ENCODE peak calls at places on chromosome 20, in ten cellular contexts. One of them, this sample, is unnamed.

GRCh38 chr20:32157611-32158010 is 48.1 kb downstream of the TM9SF4 start:
- DNase-seq in ovary: no peak
- DNase-seq in esophagus muscularis mucosa: no peak
- DNase-seq in spleen: peak
- DNase-seq in tibial nerve: no peak
- DNase-seq in esophagus squamous epithelium: no peak
- DNase-seq in heart left ventricle: no peak
- DNase-seq in IMR-90: no peak
- DNase-seq in A549: no peak
- DNase-seq in stomach: no peak
- DNase-seq in this sample: no peak

GRCh38 chr20:41476013-41476441 is 109.4 kb upstream of the EMILIN3 start:
- DNase-seq in A549: no peak
- DNase-seq in tibial nerve: peak
- DNase-seq in stomach: peak
- DNase-seq in heart left ventricle: peak
- DNase-seq in spleen: no peak
- DNase-seq in esophagus squamous epithelium: no peak
- DNase-seq in esophagus muscularis mucosa: no peak
- DNase-seq in ovary: peak
- DNase-seq in IMR-90: peak
- DNase-seq in this sample: peak

GRCh38 chr20:62808211-62808865 is 3.7 kb downstream of the OGFR start:
- DNase-seq in A549: peak
- DNase-seq in tibial nerve: peak
- DNase-seq in spleen: peak
- DNase-seq in stomach: peak
- DNase-seq in esophagus muscularis mucosa: no peak
- DNase-seq in esophagus squamous epithelium: no peak
- DNase-seq in heart left ventricle: peak
- DNase-seq in IMR-90: peak
- DNase-seq in ovary: peak
- DNase-seq in this sample: peak

GRCh38 chr20:3846378-3846739 is 275 bp upstream of the MAVS start:
- DNase-seq in esophagus muscularis mucosa: no peak
- DNase-seq in A549: no peak
- DNase-seq in IMR-90: no peak
- DNase-seq in stomach: no peak
- DNase-seq in heart left ventricle: peak
- DNase-seq in tibial nerve: no peak
- DNase-seq in ovary: no peak
- DNase-seq in esophagus squamous epithelium: no peak
- DNase-seq in spleen: no peak
- DNase-seq in this sample: no peak

GRCh38 chr20:35743693-35744491 is 1.8 kb upstream of the RBM39 start:
- DNase-seq in heart left ventricle: no peak
- DNase-seq in spleen: peak
- DNase-seq in A549: no peak
- DNase-seq in IMR-90: peak
- DNase-seq in ovary: peak
- DNase-seq in esophagus squamous epithelium: no peak
- DNase-seq in tibial nerve: no peak
- DNase-seq in esophagus muscularis mucosa: no peak
- DNase-seq in stomach: no peak
- DNase-seq in this sample: no peak

GRCh38 chr20:6700563-6701328 is 66.7 kb upstream of the BMP2 start:
- DNase-seq in ovary: no peak
- DNase-seq in esophagus squamous epithelium: no peak
- DNase-seq in A549: no peak
- DNase-seq in stomach: no peak
- DNase-seq in IMR-90: no peak
- DNase-seq in spleen: peak
- DNase-seq in heart left ventricle: peak
- DNase-seq in tibial nerve: peak
- DNase-seq in esophagus muscularis mucosa: peak
- DNase-seq in this sample: no peak

GRCh38 chr20:62587757-62588402 is 54.4 kb upstream of the SLCO4A1 start:
- DNase-seq in IMR-90: no peak
- DNase-seq in A549: no peak
- DNase-seq in esophagus muscularis mucosa: no peak
- DNase-seq in esophagus squamous epithelium: no peak
- DNase-seq in ovary: no peak
- DNase-seq in stomach: no peak
- DNase-seq in tibial nerve: no peak
- DNase-seq in spleen: no peak
- DNase-seq in heart left ventricle: no peak
- DNase-seq in this sample: no peak

GRCh38 chr20:18705490-18705889 is 108.1 kb upstream of the SCP2D1 start:
- DNase-seq in heart left ventricle: no peak
- DNase-seq in ovary: no peak
- DNase-seq in esophagus muscularis mucosa: no peak
- DNase-seq in esophagus squamous epithelium: no peak
- DNase-seq in stomach: no peak
- DNase-seq in tibial nerve: no peak
- DNase-seq in A549: no peak
- DNase-seq in spleen: no peak
- DNase-seq in IMR-90: peak
- DNase-seq in this sample: no peak

GRCh38 chr20:20225325-20225724 is 142.6 kb upstream of the INSM1 start:
- DNase-seq in tibial nerve: no peak
- DNase-seq in stomach: no peak
- DNase-seq in IMR-90: no peak
- DNase-seq in esophagus squamous epithelium: no peak
- DNase-seq in esophagus muscularis mucosa: no peak
- DNase-seq in ovary: no peak
- DNase-seq in spleen: no peak
- DNase-seq in A549: no peak
- DNase-seq in heart left ventricle: no peak
- DNase-seq in this sample: no peak

GRCh38 chr20:18628330-18628941 is 40.6 kb downstream of the DTD1 start:
- DNase-seq in stomach: peak
- DNase-seq in ovary: no peak
- DNase-seq in spleen: no peak
- DNase-seq in tibial nerve: no peak
- DNase-seq in esophagus muscularis mucosa: no peak
- DNase-seq in esophagus squamous epithelium: no peak
- DNase-seq in IMR-90: no peak
- DNase-seq in heart left ventricle: no peak
- DNase-seq in A549: peak
- DNase-seq in this sample: peak

GRCh38 chr20:50195524-50196120 is 5.0 kb downstream of the CEBPB start:
- DNase-seq in esophagus muscularis mucosa: no peak
- DNase-seq in tibial nerve: no peak
- DNase-seq in heart left ventricle: no peak
- DNase-seq in esophagus squamous epithelium: no peak
- DNase-seq in A549: no peak
- DNase-seq in stomach: no peak
- DNase-seq in ovary: no peak
- DNase-seq in IMR-90: peak
- DNase-seq in spleen: no peak
- DNase-seq in this sample: no peak

GRCh38 chr20:17615645-17616479 is 46.0 kb downstream of the DSTN start:
- DNase-seq in tibial nerve: no peak
- DNase-seq in ovary: peak
- DNase-seq in esophagus squamous epithelium: no peak
- DNase-seq in stomach: peak
- DNase-seq in heart left ventricle: peak
- DNase-seq in A549: no peak
- DNase-seq in IMR-90: no peak
- DNase-seq in esophagus muscularis mucosa: no peak
- DNase-seq in spleen: peak
- DNase-seq in this sample: no peak

GRCh38 chr20:35451295-35451694 is 4.1 kb upstream of the CEP250 start:
- DNase-seq in IMR-90: no peak
- DNase-seq in heart left ventricle: no peak
- DNase-seq in ovary: no peak
- DNase-seq in esophagus muscularis mucosa: no peak
- DNase-seq in stomach: no peak
- DNase-seq in tibial nerve: no peak
- DNase-seq in A549: no peak
- DNase-seq in spleen: no peak
- DNase-seq in esophagus squamous epithelium: no peak
- DNase-seq in this sample: no peak

GRCh38 chr20:61459705-61460104 is 207.6 kb downstream of the CDH4 start:
- DNase-seq in heart left ventricle: no peak
- DNase-seq in ovary: no peak
- DNase-seq in spleen: no peak
- DNase-seq in esophagus squamous epithelium: no peak
- DNase-seq in stomach: no peak
- DNase-seq in tibial nerve: no peak
- DNase-seq in A549: no peak
- DNase-seq in IMR-90: no peak
- DNase-seq in esophagus muscularis mucosa: no peak
- DNase-seq in this sample: no peak
- H3K4me3 ChIP-seq in heart left ventricle: no peak
- H3K4me3 ChIP-seq in ovary: no peak
- H3K4me3 ChIP-seq in spleen: no peak
- H3K4me3 ChIP-seq in esophagus squamous epithelium: no peak
- H3K4me3 ChIP-seq in stomach: no peak
- H3K4me3 ChIP-seq in tibial nerve: no peak
- H3K4me3 ChIP-seq in A549: no peak
- H3K4me3 ChIP-seq in IMR-90: no peak
- H3K4me3 ChIP-seq in esophagus muscularis mucosa: no peak
- H3K4me3 ChIP-seq in this sample: no peak

GRCh38 chr20:58891686-58892125 is 39.2 kb downstream of the GNAS start:
- DNase-seq in heart left ventricle: peak
- DNase-seq in stomach: peak
- DNase-seq in esophagus muscularis mucosa: no peak
- DNase-seq in A549: peak
- DNase-seq in IMR-90: no peak
- DNase-seq in ovary: peak
- DNase-seq in tibial nerve: no peak
- DNase-seq in esophagus squamous epithelium: no peak
- DNase-seq in spleen: no peak
- DNase-seq in this sample: peak
- TF ChIP-seq POLR2A in heart left ventricle: no peak
- TF ChIP-seq POLR2A in stomach: no peak
- TF ChIP-seq POLR2A in esophagus muscularis mucosa: no peak
- TF ChIP-seq POLR2A in A549: no peak
- TF ChIP-seq POLR2A in IMR-90: no peak
- TF ChIP-seq POLR2A in ovary: no peak
- TF ChIP-seq POLR2A in tibial nerve: no peak
- TF ChIP-seq POLR2A in esophagus squamous epithelium: no peak
- TF ChIP-seq POLR2A in spleen: no peak
- TF ChIP-seq POLR2A in this sample: no peak

GRCh38 chr20:675453-676314 is at the start of gene SCRT2:
- DNase-seq in esophagus muscularis mucosa: no peak
- DNase-seq in ovary: peak
- DNase-seq in heart left ventricle: peak
- DNase-seq in IMR-90: peak
- DNase-seq in A549: peak
- DNase-seq in spleen: peak
- DNase-seq in stomach: peak
- DNase-seq in tibial nerve: peak
- DNase-seq in esophagus squamous epithelium: no peak
- DNase-seq in this sample: peak

GRCh38 chr20:672975-673604 is 2.5 kb downstream of the SCRT2 start:
- DNase-seq in spleen: peak
- DNase-seq in IMR-90: no peak
- DNase-seq in esophagus muscularis mucosa: no peak
- DNase-seq in tibial nerve: no peak
- DNase-seq in ovary: no peak
- DNase-seq in heart left ventricle: no peak
- DNase-seq in stomach: no peak
- DNase-seq in A549: peak
- DNase-seq in esophagus squamous epithelium: no peak
- DNase-seq in this sample: no peak

GRCh38 chr20:673606-674005 is 2.0 kb downstream of the SCRT2 start:
- DNase-seq in esophagus muscularis mucosa: no peak
- DNase-seq in tibial nerve: no peak
- DNase-seq in heart left ventricle: no peak
- DNase-seq in stomach: no peak
- DNase-seq in esophagus squamous epithelium: no peak
- DNase-seq in ovary: no peak
- DNase-seq in spleen: no peak
- DNase-seq in IMR-90: no peak
- DNase-seq in A549: no peak
- DNase-seq in this sample: no peak

GRCh38 chr20:676315-676937 is 824 bp upstream of the SCRT2 start:
- DNase-seq in ovary: no peak
- DNase-seq in esophagus squamous epithelium: no peak
- DNase-seq in stomach: no peak
- DNase-seq in tibial nerve: no peak
- DNase-seq in spleen: no peak
- DNase-seq in esophagus muscularis mucosa: no peak
- DNase-seq in A549: no peak
- DNase-seq in IMR-90: no peak
- DNase-seq in heart left ventricle: peak
- DNase-seq in this sample: no peak

GRCh38 chr20:674936-675452 is 608 bp downstream of the SCRT2 start:
- DNase-seq in tibial nerve: no peak
- DNase-seq in esophagus squamous epithelium: no peak
- DNase-seq in IMR-90: no peak
- DNase-seq in A549: no peak
- DNase-seq in heart left ventricle: no peak
- DNase-seq in stomach: no peak
- DNase-seq in spleen: peak
- DNase-seq in esophagus muscularis mucosa: no peak
- DNase-seq in ovary: no peak
- DNase-seq in this sample: no peak
- H3K4me3 ChIP-seq in tibial nerve: peak
- H3K4me3 ChIP-seq in esophagus squamous epithelium: no peak
- H3K4me3 ChIP-seq in IMR-90: no peak
- H3K4me3 ChIP-seq in A549: peak
- H3K4me3 ChIP-seq in heart left ventricle: peak
- H3K4me3 ChIP-seq in stomach: no peak
- H3K4me3 ChIP-seq in spleen: no peak
- H3K4me3 ChIP-seq in esophagus muscularis mucosa: peak
- H3K4me3 ChIP-seq in ovary: no peak
- H3K4me3 ChIP-seq in this sample: no peak

DNA sequence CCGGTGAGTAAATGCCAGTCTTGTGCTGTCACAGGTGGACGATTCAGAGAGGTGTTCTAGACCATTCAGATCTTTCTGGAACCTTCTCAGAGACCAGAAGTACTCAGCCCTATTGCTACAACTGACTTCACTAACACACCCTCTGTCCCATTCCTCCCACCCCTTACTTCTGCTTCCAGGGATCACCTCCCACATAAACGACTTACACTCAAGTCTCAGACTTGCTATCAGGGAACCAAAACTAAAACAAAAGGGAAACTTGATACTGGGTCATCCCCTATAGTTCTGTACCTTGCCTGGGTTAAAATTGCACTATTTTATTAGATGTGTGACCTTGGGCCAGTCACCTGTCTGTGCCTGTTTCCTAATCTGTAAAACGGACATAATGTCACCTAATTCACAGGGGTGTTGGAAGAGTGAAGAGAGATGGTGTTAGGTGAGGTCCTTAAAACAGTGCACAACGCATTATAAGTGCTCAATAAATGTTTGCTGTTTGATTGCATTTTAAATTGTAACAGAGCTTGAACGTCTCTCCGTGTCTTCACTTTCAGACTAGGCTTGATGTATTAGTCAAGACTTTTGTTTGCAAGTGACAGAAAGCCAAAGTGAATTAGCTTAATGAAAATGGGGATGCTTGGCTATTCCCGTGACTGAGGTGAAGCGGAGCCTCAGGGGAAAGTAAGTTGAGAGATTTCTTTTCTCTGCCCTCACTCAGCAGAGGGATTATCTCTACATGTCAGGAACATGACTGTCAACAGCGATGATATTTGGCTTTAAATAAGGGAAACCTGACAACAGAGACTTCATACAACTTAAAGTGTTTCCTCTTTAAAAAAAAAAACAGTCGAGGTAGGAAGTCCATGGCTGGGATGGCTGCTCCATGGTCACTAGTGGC is 3.0 kb upstream of the SRXN1 start:
- DNase-seq in ovary: no peak
- DNase-seq in heart left ventricle: no peak
- DNase-seq in esophagus muscularis mucosa: no peak
- DNase-seq in A549: no peak
- DNase-seq in IMR-90: no peak
- DNase-seq in tibial nerve: no peak
- DNase-seq in spleen: no peak
- DNase-seq in esophagus squamous epithelium: no peak
- DNase-seq in stomach: no peak
- DNase-seq in this sample: no peak
- TF ChIP-seq POLR2A in ovary: no peak
- TF ChIP-seq POLR2A in heart left ventricle: no peak
- TF ChIP-seq POLR2A in esophagus muscularis mucosa: no peak
- TF ChIP-seq POLR2A in A549: no peak
- TF ChIP-seq POLR2A in IMR-90: no peak
- TF ChIP-seq POLR2A in tibial nerve: no peak
- TF ChIP-seq POLR2A in spleen: no peak
- TF ChIP-seq POLR2A in esophagus squamous epithelium: no peak
- TF ChIP-seq POLR2A in stomach: no peak
- TF ChIP-seq POLR2A in this sample: no peak